ENCODE peak calls at places on chromosomes 6 and 20, in ten cellular contexts. One of them, this sample, is unnamed.

GRCh38 chr6:106256201-106256968 is 69.2 kb downstream of the ATG5 start:
- DNase-seq in pancreas: no peak
- DNase-seq in right cardiac atrium: no peak
- DNase-seq in lung: no peak
- DNase-seq in astrocyte: no peak
- DNase-seq in spleen: no peak
- DNase-seq in A549: peak; percentile 18
- DNase-seq in tibial nerve: no peak
- DNase-seq in endodermal cell: no peak
- DNase-seq in GM23338: no peak
- DNase-seq in this sample: peak; percentile 33

GRCh38 chr6:112806163-112806900 is 459.2 kb downstream of the RFPL4B start:
- DNase-seq in pancreas: no peak
- DNase-seq in right cardiac atrium: no peak
- DNase-seq in lung: no peak
- DNase-seq in astrocyte: peak; percentile 53
- DNase-seq in spleen: no peak
- DNase-seq in A549: no peak
- DNase-seq in tibial nerve: no peak
- DNase-seq in endodermal cell: no peak
- DNase-seq in GM23338: no peak
- DNase-seq in this sample: no peak

GRCh38 chr6:166068768-166069167 is 98.9 kb downstream of the TBXT start:
- DNase-seq in pancreas: no peak
- DNase-seq in right cardiac atrium: no peak
- DNase-seq in lung: no peak
- DNase-seq in astrocyte: no peak
- DNase-seq in spleen: no peak
- DNase-seq in A549: no peak
- DNase-seq in tibial nerve: no peak
- DNase-seq in endodermal cell: no peak
- DNase-seq in GM23338: no peak
- DNase-seq in this sample: no peak

GRCh38 chr20:34983089-34983820 is 27.6 kb downstream of the MYH7B start:
- DNase-seq in pancreas: no peak
- DNase-seq in right cardiac atrium: no peak
- DNase-seq in lung: no peak
- DNase-seq in astrocyte: no peak
- DNase-seq in spleen: peak; percentile 31
- DNase-seq in A549: no peak
- DNase-seq in tibial nerve: no peak
- DNase-seq in endodermal cell: no peak
- DNase-seq in GM23338: no peak
- DNase-seq in this sample: no peak

GRCh38 chr6:167811040-167811439 is 15.7 kb upstream of the AFDN start:
- DNase-seq in pancreas: no peak
- DNase-seq in right cardiac atrium: no peak
- DNase-seq in lung: no peak
- DNase-seq in astrocyte: no peak
- DNase-seq in spleen: no peak
- DNase-seq in A549: no peak
- DNase-seq in tibial nerve: no peak
- DNase-seq in endodermal cell: no peak
- DNase-seq in GM23338: no peak
- DNase-seq in this sample: no peak

GRCh38 chr6:166467436-166468000 is 84.8 kb upstream of the MPC1 start:
- DNase-seq in pancreas: no peak
- DNase-seq in right cardiac atrium: no peak
- DNase-seq in lung: no peak
- DNase-seq in astrocyte: no peak
- DNase-seq in spleen: no peak
- DNase-seq in A549: no peak
- DNase-seq in tibial nerve: no peak
- DNase-seq in endodermal cell: no peak
- DNase-seq in GM23338: no peak
- DNase-seq in this sample: no peak

GRCh38 chr6:113607821-113608545 is 249.2 kb upstream of the MARCKS start:
- DNase-seq in pancreas: no peak
- DNase-seq in right cardiac atrium: no peak
- DNase-seq in lung: no peak
- DNase-seq in astrocyte: no peak
- DNase-seq in spleen: no peak
- DNase-seq in A549: no peak
- DNase-seq in tibial nerve: no peak
- DNase-seq in endodermal cell: no peak
- DNase-seq in GM23338: no peak
- DNase-seq in this sample: no peak

GRCh38 chr6:13729891-13730290 is 18.3 kb upstream of the RANBP9 start:
- DNase-seq in pancreas: no peak
- DNase-seq in right cardiac atrium: no peak
- DNase-seq in lung: no peak
- DNase-seq in astrocyte: peak; percentile 78
- DNase-seq in spleen: no peak
- DNase-seq in A549: no peak
- DNase-seq in tibial nerve: no peak
- DNase-seq in endodermal cell: no peak
- DNase-seq in GM23338: no peak
- DNase-seq in this sample: peak; percentile 66

GRCh38 chr6:150544793-150545192 is 54.9 kb upstream of the PLEKHG1 start:
- DNase-seq in pancreas: no peak
- DNase-seq in right cardiac atrium: no peak
- DNase-seq in lung: no peak
- DNase-seq in astrocyte: no peak
- DNase-seq in spleen: no peak
- DNase-seq in A549: no peak
- DNase-seq in tibial nerve: no peak
- DNase-seq in endodermal cell: no peak
- DNase-seq in GM23338: no peak
- DNase-seq in this sample: no peak

GRCh38 chr20:9025643-9026042 is 43.2 kb upstream of the PLCB4 start:
- DNase-seq in pancreas: no peak
- DNase-seq in right cardiac atrium: no peak
- DNase-seq in lung: no peak
- DNase-seq in astrocyte: peak; percentile 71
- DNase-seq in spleen: no peak
- DNase-seq in A549: peak; percentile 55
- DNase-seq in tibial nerve: no peak
- DNase-seq in endodermal cell: no peak
- DNase-seq in GM23338: no peak
- DNase-seq in this sample: peak; percentile 17

GRCh38 chr20:8807480-8808179 is 261.3 kb upstream of the PLCB4 start:
- DNase-seq in pancreas: no peak
- DNase-seq in right cardiac atrium: no peak
- DNase-seq in lung: no peak
- DNase-seq in astrocyte: no peak
- DNase-seq in spleen: no peak
- DNase-seq in A549: no peak
- DNase-seq in tibial nerve: no peak
- DNase-seq in endodermal cell: no peak
- DNase-seq in GM23338: no peak
- DNase-seq in this sample: no peak

GRCh38 chr6:139240161-139241010 is 51.4 kb downstream of the TXLNB start:
- DNase-seq in pancreas: no peak
- DNase-seq in right cardiac atrium: no peak
- DNase-seq in lung: no peak
- DNase-seq in astrocyte: peak; percentile 88
- DNase-seq in spleen: no peak
- DNase-seq in A549: no peak
- DNase-seq in tibial nerve: no peak
- DNase-seq in endodermal cell: no peak
- DNase-seq in GM23338: no peak
- DNase-seq in this sample: no peak

GRCh38 chr6:149170564-149171452 is 146.7 kb upstream of the TAB2 start:
- DNase-seq in pancreas: no peak
- DNase-seq in right cardiac atrium: peak; percentile 78
- DNase-seq in lung: no peak
- DNase-seq in astrocyte: no peak
- DNase-seq in spleen: no peak
- DNase-seq in A549: no peak
- DNase-seq in tibial nerve: no peak
- DNase-seq in endodermal cell: no peak
- DNase-seq in GM23338: no peak
- DNase-seq in this sample: no peak

GRCh38 chr6:163200299-163201093 is 214.0 kb upstream of the QKI start:
- DNase-seq in pancreas: no peak
- DNase-seq in right cardiac atrium: no peak
- DNase-seq in lung: no peak
- DNase-seq in astrocyte: no peak
- DNase-seq in spleen: no peak
- DNase-seq in A549: no peak
- DNase-seq in tibial nerve: no peak
- DNase-seq in endodermal cell: no peak
- DNase-seq in GM23338: no peak
- DNase-seq in this sample: no peak

DNA sequence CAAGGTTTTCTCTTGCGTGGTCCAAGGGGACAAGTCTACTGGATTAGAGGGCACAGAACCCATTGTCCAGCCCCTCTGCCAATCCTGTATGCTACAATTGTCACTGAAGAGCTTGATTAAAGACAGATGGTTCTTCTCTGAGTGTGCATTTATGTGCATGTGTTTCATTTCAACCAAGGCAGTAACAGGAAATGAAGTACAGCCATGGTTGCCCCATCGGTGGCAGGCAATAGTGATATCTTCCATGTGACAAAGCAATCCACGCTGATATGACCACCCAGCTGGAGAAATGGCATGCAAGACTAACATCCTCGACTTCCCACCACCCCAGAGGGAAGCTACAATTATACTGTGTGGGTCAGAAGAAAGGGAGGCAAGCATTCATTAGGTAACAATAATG is 85.5 kb downstream of the UNC5CL start:
- DNase-seq in pancreas: no peak
- DNase-seq in right cardiac atrium: no peak
- DNase-seq in lung: no peak
- DNase-seq in astrocyte: no peak
- DNase-seq in spleen: no peak
- DNase-seq in A549: no peak
- DNase-seq in tibial nerve: no peak
- DNase-seq in endodermal cell: no peak
- DNase-seq in GM23338: no peak
- DNase-seq in this sample: no peak
- H3K4me1 ChIP-seq in pancreas: peaks cover 10% of the 10 kb centered on the region
- H3K4me1 ChIP-seq in right cardiac atrium: no peaks in the 10 kb centered on the region
- H3K4me1 ChIP-seq in lung: no peaks in the 10 kb centered on the region
- H3K4me1 ChIP-seq in astrocyte: peaks cover 43% of the 10 kb centered on the region
- H3K4me1 ChIP-seq in spleen: no peaks in the 10 kb centered on the region
- H3K4me1 ChIP-seq in A549: peaks cover 50% of the 10 kb centered on the region
- H3K4me1 ChIP-seq in tibial nerve: no peaks in the 10 kb centered on the region
- H3K4me1 ChIP-seq in endodermal cell: peaks cover 5% of the 10 kb centered on the region
- H3K4me1 ChIP-seq in GM23338: peaks cover 31% of the 10 kb centered on the region
- H3K4me1 ChIP-seq in this sample: peaks cover 49% of the 10 kb centered on the region

GRCh38 chr20:53921443-53921973 is 148.9 kb downstream of the BCAS1 start:
- DNase-seq in pancreas: no peak
- DNase-seq in right cardiac atrium: no peak
- DNase-seq in lung: no peak
- DNase-seq in astrocyte: no peak
- DNase-seq in spleen: no peak
- DNase-seq in A549: no peak
- DNase-seq in tibial nerve: no peak
- DNase-seq in endodermal cell: peak; percentile 27
- DNase-seq in GM23338: no peak
- DNase-seq in this sample: no peak

GRCh38 chr20:53922901-53923314 is 147.5 kb downstream of the BCAS1 start:
- DNase-seq in pancreas: no peak
- DNase-seq in right cardiac atrium: no peak
- DNase-seq in lung: no peak
- DNase-seq in astrocyte: no peak
- DNase-seq in spleen: no peak
- DNase-seq in A549: no peak
- DNase-seq in tibial nerve: no peak
- DNase-seq in endodermal cell: peak; percentile 1
- DNase-seq in GM23338: no peak
- DNase-seq in this sample: peak; percentile 64

GRCh38 chr20:53925651-53926401 is 144.6 kb downstream of the BCAS1 start:
- DNase-seq in pancreas: no peak
- DNase-seq in right cardiac atrium: no peak
- DNase-seq in lung: no peak
- DNase-seq in astrocyte: no peak
- DNase-seq in spleen: no peak
- DNase-seq in A549: no peak
- DNase-seq in tibial nerve: no peak
- DNase-seq in endodermal cell: peak; percentile 5
- DNase-seq in GM23338: no peak
- DNase-seq in this sample: no peak

GRCh38 chr20:53926428-53927028 is 143.9 kb downstream of the BCAS1 start:
- DNase-seq in pancreas: no peak
- DNase-seq in right cardiac atrium: no peak
- DNase-seq in lung: no peak
- DNase-seq in astrocyte: peak; percentile 99
- DNase-seq in spleen: no peak
- DNase-seq in A549: peak; percentile 90
- DNase-seq in tibial nerve: no peak
- DNase-seq in endodermal cell: peak; percentile 43
- DNase-seq in GM23338: no peak
- DNase-seq in this sample: peak; percentile 100

GRCh38 chr20:53923745-53924369 is 146.5 kb downstream of the BCAS1 start:
- DNase-seq in pancreas: no peak
- DNase-seq in right cardiac atrium: no peak
- DNase-seq in lung: no peak
- DNase-seq in astrocyte: no peak
- DNase-seq in spleen: no peak
- DNase-seq in A549: no peak
- DNase-seq in tibial nerve: no peak
- DNase-seq in endodermal cell: peak; percentile 51
- DNase-seq in GM23338: no peak
- DNase-seq in this sample: no peak
- H3K4me1 ChIP-seq in pancreas: peaks cover 9% of the 10 kb centered on the region
- H3K4me1 ChIP-seq in right cardiac atrium: peaks cover 5% of the 10 kb centered on the region
- H3K4me1 ChIP-seq in lung: peaks cover 15% of the 10 kb centered on the region
- H3K4me1 ChIP-seq in astrocyte: peaks cover 22% of the 10 kb centered on the region
- H3K4me1 ChIP-seq in spleen: peaks cover 17% of the 10 kb centered on the region
- H3K4me1 ChIP-seq in A549: peaks cover 21% of the 10 kb centered on the region
- H3K4me1 ChIP-seq in tibial nerve: no peaks in the 10 kb centered on the region
- H3K4me1 ChIP-seq in endodermal cell: peaks cover 4% of the 10 kb centered on the region
- H3K4me1 ChIP-seq in GM23338: peaks cover 22% of the 10 kb centered on the region
- H3K4me1 ChIP-seq in this sample: peaks cover 19% of the 10 kb centered on the region

GRCh38 chr20:5024103-5024502 is 22.8 kb upstream of the SLC23A2 start:
- DNase-seq in pancreas: no peak
- DNase-seq in right cardiac atrium: no peak
- DNase-seq in lung: no peak
- DNase-seq in astrocyte: peak; percentile 22
- DNase-seq in spleen: no peak
- DNase-seq in A549: no peak
- DNase-seq in tibial nerve: no peak
- DNase-seq in endodermal cell: no peak
- DNase-seq in GM23338: no peak
- DNase-seq in this sample: no peak
- H3K4me1 ChIP-seq in pancreas: no peaks in the 10 kb centered on the region
- H3K4me1 ChIP-seq in right cardiac atrium: no peaks in the 10 kb centered on the region
- H3K4me1 ChIP-seq in lung: no peaks in the 10 kb centered on the region
- H3K4me1 ChIP-seq in astrocyte: no peaks in the 10 kb centered on the region
- H3K4me1 ChIP-seq in spleen: no peaks in the 10 kb centered on the region
- H3K4me1 ChIP-seq in A549: peaks cover 13% of the 10 kb centered on the region
- H3K4me1 ChIP-seq in tibial nerve: no peaks in the 10 kb centered on the region
- H3K4me1 ChIP-seq in endodermal cell: peaks cover 3% of the 10 kb centered on the region
- H3K4me1 ChIP-seq in GM23338: no peaks in the 10 kb centered on the region
- H3K4me1 ChIP-seq in this sample: no peaks in the 10 kb centered on the region

DNA sequence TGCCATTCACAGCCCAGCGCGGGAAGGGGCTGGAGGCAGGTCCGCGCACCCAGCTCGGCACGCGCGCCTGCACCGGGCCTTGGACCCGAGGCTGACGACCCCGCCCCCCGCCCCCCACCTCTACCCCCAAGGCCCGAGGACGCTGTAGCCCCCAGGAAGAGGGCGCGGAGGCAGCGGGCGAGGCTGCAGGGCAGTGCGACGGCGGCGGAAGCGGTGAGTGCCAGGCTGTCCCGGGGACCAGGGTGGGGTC is 1.2 kb downstream of the LIME1 start:
- DNase-seq in pancreas: peak; percentile 84
- DNase-seq in right cardiac atrium: peak; percentile 55
- DNase-seq in lung: no peak
- DNase-seq in astrocyte: no peak
- DNase-seq in spleen: no peak
- DNase-seq in A549: no peak
- DNase-seq in tibial nerve: no peak
- DNase-seq in endodermal cell: no peak
- DNase-seq in GM23338: peak; percentile 64
- DNase-seq in this sample: no peak
- H3K4me1 ChIP-seq in pancreas: peaks cover 15% of the 10 kb centered on the region
- H3K4me1 ChIP-seq in right cardiac atrium: peaks cover 5% of the 10 kb centered on the region
- H3K4me1 ChIP-seq in lung: no peaks in the 10 kb centered on the region
- H3K4me1 ChIP-seq in astrocyte: peaks cover 15% of the 10 kb centered on the region
- H3K4me1 ChIP-seq in spleen: peaks cover 45% of the 10 kb centered on the region
- H3K4me1 ChIP-seq in A549: peaks cover 17% of the 10 kb centered on the region
- H3K4me1 ChIP-seq in tibial nerve: no peaks in the 10 kb centered on the region
- H3K4me1 ChIP-seq in endodermal cell: peaks cover 8% of the 10 kb centered on the region
- H3K4me1 ChIP-seq in GM23338: peaks cover 7% of the 10 kb centered on the region
- H3K4me1 ChIP-seq in this sample: no peaks in the 10 kb centered on the region